ENCODE peak calls at places on chromosomes 11 and 22, in six cellular contexts. K, J, N, B, A and Q are unnamed samples.

GRCh38 chr11:47005441-47005840 is 68.9 kb downstream of the CSTPP1 start:
- DNase-seq in K (no peak), J (no peak), N (no peak), B (no peak), A (no peak), Q (no peak)

GRCh38 chr11:28250192-28250591 is 142.0 kb downstream of the METTL15 start:
- DNase-seq in B (no peak), N (no peak), J (no peak), A (no peak), K (no peak), Q (no peak)

GRCh38 chr11:121802542-121802941 is 313.5 kb downstream of the BLID start:
- DNase-seq in N (no peak), K (no peak), J (no peak), B (no peak), A (no peak), Q (no peak)

GRCh38 chr22:33922268-33922667 is 2.0 kb upstream of the LARGE1 start:
- DNase-seq in B (peak; percentile 33), J (no peak), K (peak; percentile 79), N (peak; percentile 46), A (no peak), Q (no peak)

GRCh38 chr11:35192347-35192746 is 53.4 kb downstream of the CD44 start:
- DNase-seq in A (no peak), J (no peak), K (peak; percentile 96), N (peak; percentile 32), B (no peak), Q (no peak)

GRCh38 chr11:112279901-112280267 is 19.2 kb upstream of the PLET1 start:
- DNase-seq in K (peak; percentile 77), N (peak; percentile 54), J (no peak), A (peak; percentile 65), B (peak; percentile 79), Q (peak; percentile 73)

GRCh38 chr11:17570034-17570433 is 23.0 kb downstream of the OTOG start:
- DNase-seq in N (no peak), A (no peak), B (no peak), K (no peak), J (no peak), Q (no peak)

GRCh38 chr11:118691926-118692830 is 12.7 kb upstream of the TREH start:
- DNase-seq in N (no peak), A (peak; percentile 52), K (no peak), B (no peak), J (peak; percentile 2), Q (no peak)

GRCh38 chr11:446886-447285 is 3.2 kb upstream of the PTDSS2 start:
- DNase-seq in N (no peak), B (no peak), A (no peak), J (no peak), K (no peak), Q (no peak)

GRCh38 chr22:37379716-37380115 is 47.6 kb downstream of the ELFN2 start:
- DNase-seq in B (no peak), K (no peak), A (no peak), N (no peak), J (no peak), Q (no peak)

GRCh38 chr11:88555829-88556202 is 218.3 kb upstream of the CTSC start:
- DNase-seq in N (no peak), J (no peak), K (no peak), B (no peak), A (no peak), Q (no peak)

GRCh38 chr11:36261094-36261493 is 28.1 kb downstream of the COMMD9 start:
- DNase-seq in A (no peak), K (no peak), J (no peak), N (no peak), B (no peak), Q (no peak)

GRCh38 chr22:33605201-33605600 is 315.1 kb downstream of the LARGE1 start:
- DNase-seq in K (no peak), N (no peak), B (no peak), J (peak; percentile 27), A (no peak), Q (no peak)

GRCh38 chr11:69884286-69884685 is 65.1 kb upstream of the FGF3 start:
- DNase-seq in A (no peak), B (no peak), N (no peak), K (no peak), J (no peak), Q (no peak)

GRCh38 chr11:131785801-131786200 is 415.4 kb downstream of the NTM start:
- DNase-seq in J (no peak), N (no peak), B (no peak), K (no peak), A (no peak), Q (no peak)

GRCh38 chr22:28397324-28397723 is 282.3 kb downstream of the TTC28 start:
- DNase-seq in N (no peak), K (no peak), A (no peak), J (no peak), B (no peak), Q (no peak)

GRCh38 chr22:46001426-46002106 is 24.6 kb upstream of the WNT7B start:
- DNase-seq in B (no peak), N (no peak), J (no peak), A (no peak), K (no peak), Q (no peak)

GRCh38 chr11:64358907-64359711 is at the start of gene RPS6KA4:
- DNase-seq in K (peak; percentile 84), N (peak; percentile 68), A (peak; percentile 37), B (peak; percentile 76), J (no peak), Q (peak; percentile 54)

GRCh38 chr11:45285931-45286632 is at the start of gene SYT13:
- DNase-seq in N (peak; percentile 73), J (no peak), B (no peak), A (no peak), K (peak; percentile 75), Q (no peak)

GRCh38 chr11:35553831-35554230 is 28.4 kb upstream of the PAMR1 start:
- DNase-seq in B (no peak), A (no peak), J (peak; percentile 80), N (no peak), K (no peak), Q (no peak)

GRCh38 chr22:46245515-46245914 is 4.6 kb downstream of the CDPF1 start:
- DNase-seq in J (no peak), A (no peak), B (no peak), N (peak; percentile 49), K (no peak), Q (no peak)

GRCh38 chr11:96136623-96137313 is 206.2 kb downstream of the MAML2 start:
- DNase-seq in K (no peak), B (no peak), A (no peak), J (no peak), N (no peak), Q (no peak)

GRCh38 chr22:30425616-30426394 is at the start of gene MTFP1:
- DNase-seq in N (peak; percentile 68), A (peak; percentile 27), J (no peak), K (peak; percentile 84), B (peak; percentile 76), Q (peak; percentile 55)

GRCh38 chr11:118338637-118339061 is 3.9 kb downstream of the CD3D start:
- DNase-seq in J (no peak), N (peak; percentile 22), K (no peak), B (peak; percentile 42), A (peak; percentile 80), Q (no peak)

GRCh38 chr11:22832315-22833041 is 2.9 kb upstream of the SVIP start:
- DNase-seq in J (no peak), K (no peak), B (no peak), A (no peak), N (no peak), Q (no peak)

GRCh38 chr22:40107244-40107643 is 70.5 kb upstream of the TNRC6B start:
- DNase-seq in J (no peak), B (no peak), N (no peak), A (no peak), K (no peak), Q (no peak)

GRCh38 chr22:37196539-37197450 is 8.7 kb upstream of the C1QTNF6 start:
- DNase-seq in J (peak; percentile 73), N (peak; percentile 91), K (peak; percentile 61), A (no peak), B (no peak), Q (no peak)

GRCh38 chr11:100719809-100720221 is 32.7 kb downstream of the ARHGAP42 start:
- DNase-seq in B (no peak), N (peak; percentile 68), A (no peak), J (peak; percentile 56), K (no peak), Q (no peak)